ENCODE peak calls at places on chromosomes 6 and 20, in seven cellular contexts. N, G, Y, I, T, H and U are unnamed samples.

GRCh38 chr6:151004415-151005024 is 139.0 kb downstream of the MTHFD1L start:
- DNase-seq in N (no peak), G (no peak), Y (no peak), I (no peak), T (no peak), H (no peak), U (peak)

GRCh38 chr20:59571151-59571550 is 33.2 kb upstream of the PHACTR3 start:
- DNase-seq in N (no peak), G (no peak), Y (no peak), I (no peak), T (no peak), H (no peak), U (no peak)

GRCh38 chr6:38846844-38847243 is 131.7 kb downstream of the DNAH8 start:
- DNase-seq in N (no peak), G (no peak), Y (no peak), I (peak), T (no peak), H (no peak), U (no peak)

GRCh38 chr6:106300944-106301343 is 24.6 kb downstream of the ATG5 start:
- DNase-seq in N (no peak), G (no peak), Y (peak), I (no peak), T (no peak), H (peak), U (no peak)

GRCh38 chr6:143251288-143251687 is 190.6 kb downstream of the AIG1 start:
- DNase-seq in N (no peak), G (no peak), Y (no peak), I (no peak), T (no peak), H (no peak), U (no peak)

GRCh38 chr6:55777461-55777860 is 97.9 kb downstream of the BMP5 start:
- DNase-seq in N (no peak), G (no peak), Y (no peak), I (no peak), T (no peak), H (no peak), U (no peak)

GRCh38 chr20:1376453-1377270 is 16.2 kb downstream of the FKBP1A start:
- DNase-seq in N (no peak), G (no peak), Y (no peak), I (no peak), T (no peak), H (no peak), U (no peak)

GRCh38 chr6:150596439-150596838 is 3.2 kb upstream of the PLEKHG1 start:
- DNase-seq in N (no peak), G (no peak), Y (no peak), I (no peak), T (no peak), H (no peak), U (no peak)

GRCh38 chr6:45502446-45502845 is 124.7 kb upstream of the SUPT3H start:
- DNase-seq in N (no peak), G (no peak), Y (no peak), I (no peak), T (no peak), H (no peak), U (no peak)

GRCh38 chr6:108619431-108620197 is 58.9 kb downstream of the FOXO3 start:
- DNase-seq in N (no peak), G (no peak), Y (no peak), I (no peak), T (no peak), H (no peak), U (no peak)

GRCh38 chr6:111715321-111715720 is 109.6 kb upstream of the TRAF3IP2 start:
- DNase-seq in N (no peak), G (no peak), Y (no peak), I (no peak), T (no peak), H (no peak), U (no peak)

GRCh38 chr6:135182993-135183531 is 2.0 kb downstream of the MYB start:
- DNase-seq in N (peak), G (peak), Y (no peak), I (no peak), T (peak), H (no peak), U (peak)

GRCh38 chr20:61290721-61291120 is 38.7 kb downstream of the CDH4 start:
- DNase-seq in N (no peak), G (no peak), Y (no peak), I (no peak), T (no peak), H (no peak), U (no peak)

GRCh38 chr20:33828326-33828834 is 17.2 kb downstream of the CHMP4B start:
- DNase-seq in N (no peak), G (no peak), Y (no peak), I (no peak), T (no peak), H (no peak), U (no peak)

GRCh38 chr6:70162972-70163371 is 139.9 kb downstream of the COL9A1 start:
- DNase-seq in N (no peak), G (no peak), Y (no peak), I (no peak), T (no peak), H (no peak), U (no peak)

GRCh38 chr6:1131285-1132079 is 180.4 kb upstream of the FOXQ1 start:
- DNase-seq in N (no peak), G (no peak), Y (no peak), I (no peak), T (no peak), H (no peak), U (no peak)

GRCh38 chr6:7112741-7113313 is 5.1 kb downstream of the RREB1 start:
- DNase-seq in N (no peak), G (peak), Y (peak), I (no peak), T (no peak), H (peak), U (peak)

GRCh38 chr6:45663181-45664180 is 285.7 kb upstream of the SUPT3H start:
- DNase-seq in N (peak), G (no peak), Y (no peak), I (no peak), T (peak), H (no peak), U (no peak)

GRCh38 chr6:31734703-31735500 is 1.4 kb downstream of the CLIC1 start:
- DNase-seq in N (peak), G (peak), Y (no peak), I (no peak), T (no peak), H (peak), U (peak)

GRCh38 chr6:71289039-71289801 is 609 bp downstream of the OGFRL1 start:
- DNase-seq in N (peak), G (no peak), Y (peak), I (no peak), T (peak), H (no peak), U (peak)

GRCh38 chr6:71289802-71290175 is 1.2 kb downstream of the OGFRL1 start:
- DNase-seq in N (no peak), G (no peak), Y (no peak), I (no peak), T (no peak), H (no peak), U (no peak)

GRCh38 chr6:71287038-71287437 is 1.6 kb upstream of the OGFRL1 start:
- DNase-seq in N (no peak), G (no peak), Y (no peak), I (no peak), T (no peak), H (no peak), U (peak)

GRCh38 chr6:71287926-71288227 is 734 bp upstream of the OGFRL1 start:
- DNase-seq in N (no peak), G (no peak), Y (no peak), I (no peak), T (no peak), H (peak), U (no peak)

GRCh38 chr6:71288228-71289038 is at the start of gene OGFRL1:
- DNase-seq in N (peak), G (peak), Y (peak), I (no peak), T (peak), H (no peak), U (peak)
- TF ChIP-seq POLR2AphosphoS5 in N (no peak), G (peak), Y (peak), I (peak), T (peak), H (no peak), U (peak)

GRCh38 chr20:44576297-44576696 is 6.1 kb upstream of the PKIG start:
- DNase-seq in N (no peak), G (no peak), Y (no peak), I (no peak), T (no peak), H (no peak), U (no peak)
- TF ChIP-seq CTCF in N (peak), G (no peak), Y (peak), I (peak), T (peak), H (peak), U (no peak)

GRCh38 chr20:50588034-50588736 is 78.0 kb downstream of the PTPN1 start:
- DNase-seq in N (peak), G (peak), Y (peak), I (peak), T (peak), H (no peak), U (peak)
- TF ChIP-seq POLR2AphosphoS5 in N (peak), G (no peak), Y (no peak), I (no peak), T (peak), H (no peak), U (no peak)

GRCh38 chr20:63622732-63623131 is 4.2 kb downstream of the GMEB2 start:
- DNase-seq in N (no peak), G (no peak), Y (no peak), I (no peak), T (no peak), H (no peak), U (no peak)
- TF ChIP-seq CTCF in N (no peak), G (no peak), Y (no peak), I (no peak), T (no peak), H (no peak), U (no peak)

DNA sequence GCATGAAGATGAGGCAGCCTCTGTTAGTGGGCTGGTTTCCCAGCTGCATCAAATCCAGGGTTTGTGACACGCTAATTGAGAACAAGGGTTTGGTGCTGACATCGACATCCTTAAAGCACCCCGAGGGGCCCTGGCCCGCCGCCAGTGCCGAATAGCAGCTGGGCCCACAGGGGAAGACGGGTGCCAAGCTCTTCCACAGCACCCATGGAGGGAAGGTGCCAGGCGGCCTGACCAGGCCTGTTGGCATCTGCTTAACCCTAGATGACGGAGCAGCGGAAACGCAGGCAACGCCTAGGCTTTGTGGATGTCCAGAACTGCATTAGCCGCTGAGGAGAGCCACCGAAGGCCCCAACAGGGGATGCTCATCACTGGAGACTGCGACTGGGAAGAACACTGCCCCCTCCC is 16.0 kb downstream of the UQCC2 start:
- DNase-seq in N (no peak), G (no peak), Y (peak), I (no peak), T (peak), H (no peak), U (no peak)
- TF ChIP-seq POLR2AphosphoS5 in N (no peak), G (no peak), Y (no peak), I (no peak), T (no peak), H (no peak), U (no peak)

DNA sequence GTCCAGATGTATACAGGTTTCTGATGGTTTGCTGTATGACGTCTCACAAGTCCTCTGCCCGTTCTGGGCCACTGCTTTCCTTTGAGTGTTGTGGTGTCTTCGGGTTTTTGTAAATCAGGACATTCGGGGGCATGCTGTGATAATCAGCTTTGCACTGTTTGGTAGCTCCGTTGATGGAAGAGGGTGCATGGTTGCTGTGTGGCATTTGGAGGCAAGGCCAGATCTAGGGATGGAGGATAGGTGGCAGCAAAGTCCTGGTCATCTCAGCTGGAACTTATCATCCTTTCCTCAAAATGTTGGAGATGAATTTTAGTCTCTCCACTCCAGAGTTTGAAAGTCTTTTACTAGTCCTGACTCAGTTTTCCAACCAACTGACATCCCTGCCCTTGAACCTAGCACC is 91.0 kb downstream of the SCP2D1 start:
- DNase-seq in N (no peak), G (no peak), Y (no peak), I (peak), T (no peak), H (no peak), U (no peak)
- TF ChIP-seq CTCF in N (peak), G (peak), Y (peak), I (peak), T (no peak), H (peak), U (no peak)

GRCh38 chr20:62311832-62312661 is 9.2 kb downstream of the ADRM1 start:
- DNase-seq in N (no peak), G (no peak), Y (no peak), I (no peak), T (peak), H (no peak), U (no peak)

GRCh38 chr20:62313021-62313420 is 10.2 kb downstream of the ADRM1 start:
- DNase-seq in N (no peak), G (no peak), Y (no peak), I (no peak), T (peak), H (no peak), U (no peak)

GRCh38 chr20:62311150-62311549 is 8.4 kb downstream of the ADRM1 start:
- DNase-seq in N (no peak), G (no peak), Y (no peak), I (no peak), T (no peak), H (no peak), U (no peak)

GRCh38 chr20:62313460-62314338 is 10.9 kb downstream of the ADRM1 start:
- DNase-seq in N (no peak), G (no peak), Y (no peak), I (no peak), T (peak), H (no peak), U (no peak)

DNA sequence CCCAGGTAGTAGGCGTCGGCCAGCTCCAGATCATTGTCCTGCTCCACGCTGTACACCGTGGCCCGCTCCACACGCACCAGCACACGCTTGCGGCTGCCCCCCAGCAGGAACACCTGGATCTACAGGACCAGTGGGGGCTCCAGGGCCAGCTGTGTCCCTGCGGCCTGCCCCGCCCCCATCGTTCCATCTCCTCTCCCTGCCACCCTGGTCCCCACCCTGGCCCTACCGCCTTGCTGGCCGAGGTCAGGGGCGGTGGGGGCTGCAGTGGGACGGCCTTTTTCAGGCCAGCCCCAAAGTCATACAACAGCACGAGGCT is 9.8 kb downstream of the ADRM1 start:
- DNase-seq in N (no peak), G (no peak), Y (no peak), I (no peak), T (peak), H (no peak), U (no peak)
- TF ChIP-seq POLR2AphosphoS5 in N (no peak), G (no peak), Y (no peak), I (no peak), T (no peak), H (no peak), U (no peak)

DNA sequence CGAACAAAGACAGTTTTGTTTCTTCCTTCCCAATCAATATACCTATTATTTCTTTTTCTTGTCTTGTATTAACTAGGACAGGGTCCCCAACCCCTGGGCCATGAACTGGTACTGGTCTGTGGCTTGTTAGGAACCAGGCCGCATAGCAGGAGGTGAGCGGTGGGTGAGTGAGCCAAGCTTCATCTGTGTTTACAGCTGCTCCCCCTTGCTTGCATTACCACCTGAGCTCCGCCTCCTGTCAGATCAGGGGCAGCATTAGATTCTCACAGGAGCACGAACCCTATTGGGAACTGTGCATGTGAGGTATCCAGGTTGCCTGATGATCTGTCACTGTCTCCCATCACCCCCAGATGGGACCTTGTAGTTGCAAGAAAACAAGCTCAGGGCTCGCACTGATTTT is 151.9 kb downstream of the CDKAL1 start:
- DNase-seq in N (no peak), G (no peak), Y (no peak), I (no peak), T (no peak), H (no peak), U (no peak)
- TF ChIP-seq CTCF in N (peak), G (no peak), Y (no peak), I (peak), T (no peak), H (no peak), U (no peak)